ENCODE peak calls at places on chromosome 1, in four cellular contexts. Z is K562, S is GM12878, T is SK-N-SH. N is an unnamed sample.

GRCh38 chr1:161307230-161307768 is 2.5 kb downstream of the MPZ start:
- DNase-seq in Z (peak), S (no peak), T (no peak), N (no peak)

GRCh38 chr1:107138767-107139445 is 1.9 kb upstream of the NTNG1 start:
- DNase-seq in Z (no peak), S (no peak), T (no peak), N (no peak)

GRCh38 chr1:29282924-29283803 is 46.8 kb downstream of the PTPRU start:
- DNase-seq in Z (peak), S (no peak), T (peak), N (peak)

GRCh38 chr1:112507896-112508241 is 896 bp upstream of the WNT2B start:
- DNase-seq in Z (peak), S (no peak), T (peak), N (peak)

GRCh38 chr1:39576016-39576657 is 453 bp downstream of the PABPC4 start:
- DNase-seq in Z (peak), S (no peak), T (peak), N (peak)

GRCh38 chr1:180157108-180157507 is 2.4 kb downstream of the QSOX1 start:
- DNase-seq in Z (no peak), S (no peak), T (no peak), N (no peak)

GRCh38 chr1:59707216-59707615 is 107.5 kb upstream of the HOOK1 start:
- DNase-seq in Z (no peak), S (no peak), T (no peak), N (no peak)

GRCh38 chr1:154483941-154484803 is 17.8 kb upstream of the TDRD10 start:
- DNase-seq in Z (no peak), S (no peak), T (no peak), N (no peak)

GRCh38 chr1:103142466-103142865 is 34.1 kb upstream of the COL11A1 start:
- DNase-seq in Z (no peak), S (no peak), T (no peak), N (no peak)

GRCh38 chr1:79633456-79633855 is 626.9 kb upstream of the ADGRL4 start:
- DNase-seq in Z (no peak), S (no peak), T (no peak), N (no peak)

DNA sequence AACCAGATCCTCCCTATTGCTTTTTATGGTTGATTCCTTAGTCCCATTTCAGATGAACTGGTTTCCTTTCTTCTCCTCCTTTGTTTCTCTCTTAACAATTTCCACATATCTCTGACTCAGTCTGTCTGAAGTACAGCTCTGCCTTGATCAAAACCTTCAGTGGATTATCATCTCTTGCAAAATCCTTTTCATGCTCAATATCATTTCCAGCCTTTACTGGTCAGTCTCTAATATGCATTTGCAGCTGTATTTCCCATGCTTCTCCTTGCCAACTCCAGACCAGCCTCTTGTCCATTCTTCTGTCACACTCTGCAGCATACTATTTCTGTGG is 72.2 kb downstream of the SNX7 start:
- DNase-seq in Z (no peak), S (no peak), T (no peak), N (no peak)
- TF ChIP-seq USF1 in Z (no peak), S (no peak), T (no peak), N (no peak)

DNA sequence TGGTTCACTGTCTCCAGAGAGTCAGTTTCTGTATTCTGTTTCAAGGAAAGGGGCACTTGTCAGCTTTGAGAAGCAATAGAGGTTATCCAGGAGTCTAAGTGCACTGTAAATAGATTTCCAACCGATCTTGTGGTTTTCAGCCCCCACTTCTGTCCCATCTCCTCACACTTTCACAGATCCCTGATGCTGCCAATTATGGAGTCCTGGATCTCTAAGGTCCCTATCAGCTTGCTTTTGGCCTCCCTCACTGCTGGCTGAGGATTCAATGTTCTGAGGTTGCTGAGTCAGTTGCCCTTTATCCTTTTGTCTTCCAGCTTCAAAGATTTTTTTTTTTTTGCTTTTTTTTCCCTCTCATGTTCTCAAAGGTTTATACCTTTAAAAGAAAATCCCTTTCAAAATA is 98.4 kb downstream of the DIRAS3 start:
- DNase-seq in Z (no peak), S (no peak), T (no peak), N (no peak)
- TF ChIP-seq USF1 in Z (no peak), S (no peak), T (no peak), N (no peak)

GRCh38 chr1:35377553-35377952 is 109.0 kb downstream of the ZMYM4 start:
- DNase-seq in Z (no peak), S (no peak), T (no peak), N (no peak)

DNA sequence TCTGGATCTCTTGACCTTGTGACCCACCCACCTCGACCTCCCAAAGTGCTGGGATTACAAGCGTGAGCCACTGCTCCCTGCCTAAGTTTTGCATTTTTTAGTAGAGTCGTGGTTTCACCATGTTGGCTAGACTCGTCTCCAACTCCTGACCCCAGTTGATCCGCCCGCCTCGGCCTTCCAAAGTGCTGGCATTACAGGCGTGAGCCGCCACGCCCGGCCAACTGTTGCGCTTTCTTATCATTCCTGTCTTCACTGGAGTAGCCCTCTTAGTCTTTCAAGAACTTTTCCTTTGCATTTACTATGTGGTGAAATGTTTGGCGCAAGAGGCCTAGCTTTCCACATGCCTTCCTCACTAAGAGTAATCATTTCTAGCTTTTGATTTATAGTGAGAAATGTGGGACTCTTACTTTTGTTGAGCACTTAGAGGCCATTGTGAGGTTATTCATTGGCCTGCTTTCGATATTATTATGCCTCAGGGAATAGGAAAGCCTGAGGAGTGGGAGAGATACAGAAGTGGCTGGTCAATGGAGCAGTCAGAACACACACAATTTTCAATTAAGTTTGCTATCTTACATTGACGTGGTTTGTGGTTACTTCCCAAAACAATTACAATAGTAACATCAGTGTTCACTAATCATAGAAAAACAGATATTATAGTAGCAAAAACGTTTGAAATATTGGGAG is 111.0 kb downstream of the ZMYM4 start:
- DNase-seq in Z (no peak), S (no peak), T (no peak), N (no peak)
- TF ChIP-seq USF1 in Z (no peak), S (no peak), T (no peak), N (no peak)

DNA sequence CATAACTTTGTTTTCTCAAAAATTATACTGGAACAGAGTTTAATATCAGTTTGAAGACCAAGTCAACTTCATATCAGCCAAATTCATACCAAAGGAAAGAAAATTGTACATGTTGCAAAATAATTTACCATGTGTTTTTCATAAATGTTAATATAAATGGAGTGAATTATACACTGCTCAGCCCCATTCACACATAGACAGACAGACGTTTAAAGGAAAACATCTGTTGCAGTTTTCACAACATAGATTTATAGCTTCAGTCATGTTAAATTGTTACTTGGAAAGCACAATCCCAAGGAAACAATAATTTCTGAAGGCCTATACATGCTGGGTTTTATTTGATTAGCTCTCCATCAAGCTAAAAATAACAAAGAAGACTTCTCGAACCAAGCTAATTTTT is 27.8 kb upstream of the HYI start:
- DNase-seq in Z (no peak), S (no peak), T (no peak), N (no peak)
- TF ChIP-seq USF1 in Z (no peak), S (no peak), T (no peak), N (no peak)

DNA sequence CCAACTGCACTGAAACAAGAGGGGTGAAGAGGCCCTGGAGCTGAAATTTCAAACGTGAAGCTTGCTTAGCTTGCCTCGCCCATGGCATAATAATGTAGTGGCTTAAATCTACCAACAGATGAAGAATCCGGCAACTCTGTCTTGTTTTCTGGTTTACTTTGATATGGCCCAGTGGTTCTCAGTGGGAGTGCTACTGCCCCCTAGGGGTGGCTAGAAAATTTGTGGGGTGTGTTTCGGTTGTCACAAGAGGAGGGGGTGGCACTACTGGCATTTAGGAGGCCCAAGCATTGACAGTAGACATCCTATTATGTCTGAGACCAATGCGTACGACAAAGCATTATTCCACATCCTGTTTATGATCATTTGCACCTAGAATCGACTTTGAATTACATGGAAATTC is 51.9 kb upstream of the C8B start:
- DNase-seq in Z (peak), S (no peak), T (no peak), N (peak)
- TF ChIP-seq USF1 in Z (no peak), S (no peak), T (no peak), N (no peak)

GRCh38 chr1:96234299-96234698 is 487.3 kb upstream of the PTBP2 start:
- DNase-seq in Z (no peak), S (no peak), T (no peak), N (no peak)
- TF ChIP-seq USF1 in Z (no peak), S (no peak), T (no peak), N (no peak)

GRCh38 chr1:65416767-65417166 is 3.7 kb upstream of the LEPR start:
- DNase-seq in Z (no peak), S (no peak), T (no peak), N (no peak)

GRCh38 chr1:65407875-65408274 is 12.6 kb upstream of the LEPR start:
- DNase-seq in Z (no peak), S (no peak), T (no peak), N (no peak)

GRCh38 chr1:65409927-65410326 is 10.5 kb upstream of the LEPR start:
- DNase-seq in Z (no peak), S (no peak), T (no peak), N (no peak)

GRCh38 chr1:65412984-65413375 is 7.5 kb upstream of the LEPR start:
- DNase-seq in Z (no peak), S (no peak), T (no peak), N (no peak)

GRCh38 chr1:65412256-65412983 is 8.0 kb upstream of the LEPR start:
- DNase-seq in Z (peak), S (no peak), T (no peak), N (no peak)
- TF ChIP-seq USF1 in Z (no peak), S (no peak), T (no peak), N (no peak)

GRCh38 chr1:31690921-31691320 is 12.9 kb downstream of the COL16A1 start:
- DNase-seq in Z (no peak), S (no peak), T (no peak), N (no peak)

GRCh38 chr1:31691446-31691845 is 12.4 kb downstream of the COL16A1 start:
- DNase-seq in Z (no peak), S (no peak), T (no peak), N (no peak)

GRCh38 chr1:31689394-31689793 is 14.4 kb downstream of the COL16A1 start:
- DNase-seq in Z (no peak), S (no peak), T (no peak), N (no peak)

GRCh38 chr1:31688233-31688918 is 15.4 kb downstream of the COL16A1 start:
- DNase-seq in Z (no peak), S (no peak), T (no peak), N (no peak)

DNA sequence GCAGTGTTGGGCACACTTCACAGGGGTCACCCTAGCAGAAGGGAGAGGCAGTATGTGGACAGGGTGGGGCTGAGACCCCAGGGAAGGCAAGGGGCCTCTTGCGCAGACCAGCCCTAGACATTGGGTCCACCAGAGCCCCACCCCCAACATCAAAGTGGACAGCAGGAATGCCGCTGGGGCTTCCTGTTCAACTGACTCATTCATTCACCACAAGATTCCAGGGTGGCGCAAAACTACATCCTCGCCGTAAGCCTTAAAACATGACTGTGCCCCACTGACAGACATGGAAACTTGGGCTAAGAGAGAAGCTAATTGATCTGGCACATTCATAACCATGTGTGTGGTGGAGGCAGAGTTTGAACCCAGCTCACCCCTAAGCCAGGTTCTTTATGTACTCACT is 14.0 kb downstream of the COL16A1 start:
- DNase-seq in Z (no peak), S (no peak), T (no peak), N (no peak)
- TF ChIP-seq USF1 in Z (no peak), S (no peak), T (no peak), N (no peak)

GRCh38 chr1:93554883-93555872 is 107.3 kb downstream of the FNBP1L start:
- DNase-seq in Z (no peak), S (no peak), T (no peak), N (no peak)

GRCh38 chr1:93556291-93556690 is 108.4 kb downstream of the FNBP1L start:
- DNase-seq in Z (no peak), S (no peak), T (no peak), N (no peak)

GRCh38 chr1:93552751-93553455 is 105.0 kb downstream of the FNBP1L start:
- DNase-seq in Z (no peak), S (no peak), T (peak), N (no peak)
- TF ChIP-seq USF1 in Z (no peak), S (no peak), T (no peak), N (no peak)

DNA sequence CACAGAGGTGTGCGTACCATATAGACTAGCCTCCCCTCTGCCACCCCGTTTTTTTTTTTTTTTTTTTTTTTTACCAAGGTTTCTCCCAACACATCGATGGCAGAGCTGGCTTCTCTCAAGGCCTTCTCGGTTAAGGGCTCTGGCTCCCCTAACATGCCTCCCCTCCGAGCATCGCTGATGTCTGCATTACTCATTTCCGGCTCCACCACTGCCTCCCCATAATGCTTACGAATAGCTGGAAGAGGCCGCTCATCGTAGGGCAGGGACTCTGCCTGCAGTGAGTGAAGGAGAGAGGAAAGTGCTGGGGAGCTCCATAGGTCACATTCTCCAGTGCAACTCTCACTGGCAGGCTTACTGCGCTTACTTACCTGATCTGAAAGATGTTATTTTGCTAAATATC is 20.6 kb downstream of the CEP104 start:
- DNase-seq in Z (no peak), S (no peak), T (no peak), N (no peak)
- TF ChIP-seq USF1 in Z (no peak), S (no peak), T (no peak), N (no peak)